ENCODE peak calls at places on chromosomes 11 and 22, in eight cellular contexts. V is thyroid gland, P is adrenal gland, Q is HCT116, J is heart left ventricle, Z is prostate gland, H is esophagus squamous epithelium, Y is breast epithelium. O is an unnamed sample.

GRCh38 chr22:19325296-19325950 is 33.9 kb upstream of the CLTCL1 start:
- DNase-seq in V (no peak), P (no peak), Z (no peak), Y (no peak), Q (no peak), J (no peak), H (no peak), O (no peak)

GRCh38 chr11:72278911-72279310 is 34.9 kb upstream of the PHOX2A start:
- DNase-seq in P (no peak), Q (peak), J (no peak), Y (no peak), V (no peak), Z (no peak), H (no peak), O (no peak)

GRCh38 chr11:112085822-112086421 is 634 bp downstream of the TIMM8B start:
- DNase-seq in Z (peak), H (no peak), Y (no peak), P (peak), V (no peak), Q (no peak), J (peak), O (no peak)

GRCh38 chr11:117144477-117145392 is 648 bp downstream of the PAFAH1B2 start:
- DNase-seq in P (peak), H (peak), Y (no peak), Z (peak), V (peak), Q (no peak), J (peak), O (peak)

GRCh38 chr11:83543918-83544491 is 257.8 kb upstream of the CCDC90B start:
- DNase-seq in Q (no peak), Y (no peak), J (no peak), H (no peak), Z (no peak), V (no peak), P (no peak), O (no peak)

GRCh38 chr11:8672346-8672745 is 10.1 kb downstream of the TRIM66 start:
- DNase-seq in V (no peak), J (no peak), Y (no peak), Q (no peak), H (no peak), P (no peak), Z (no peak), O (no peak)

GRCh38 chr11:8765294-8765693 is 82.7 kb downstream of the RPL27A start:
- DNase-seq in Q (no peak), P (no peak), V (no peak), H (no peak), J (no peak), Z (no peak), Y (no peak), O (no peak)

GRCh38 chr22:24758164-24758799 is 16.2 kb downstream of the PIWIL3 start:
- DNase-seq in V (peak), Q (peak), Y (no peak), P (peak), H (no peak), J (peak), Z (peak), O (peak)

GRCh38 chr11:45303316-45303715 is 17.2 kb upstream of the SYT13 start:
- DNase-seq in H (no peak), V (no peak), Z (no peak), Y (no peak), Q (no peak), P (no peak), J (no peak), O (no peak)

GRCh38 chr11:115179647-115180046 is 324.6 kb downstream of the CADM1 start:
- DNase-seq in Q (no peak), Z (no peak), H (no peak), V (no peak), J (no peak), Y (no peak), P (no peak), O (no peak)

GRCh38 chr11:128884703-128885338 is 6.3 kb upstream of the KCNJ5 start:
- DNase-seq in Z (peak), P (peak), Y (peak), Q (peak), V (peak), J (peak), H (no peak), O (peak)

GRCh38 chr22:17969732-17970131 is 54.6 kb downstream of the MICAL3 start:
- DNase-seq in Y (no peak), V (no peak), J (no peak), H (no peak), Q (no peak), P (peak), Z (no peak), O (peak)

GRCh38 chr11:9787981-9788521 is 124.2 kb downstream of the SWAP70 start:
- DNase-seq in V (peak), H (no peak), Z (no peak), J (no peak), Q (no peak), Y (no peak), P (peak), O (no peak)

GRCh38 chr22:43820671-43821305 is 8.7 kb upstream of the EFCAB6 start:
- DNase-seq in P (no peak), Y (no peak), Q (no peak), H (no peak), Z (no peak), J (no peak), V (no peak), O (no peak)
- H3K27ac ChIP-seq in P (no peak), Y (no peak), Q (no peak), H (no peak), Z (no peak), J (no peak), V (no peak), O (no peak)

GRCh38 chr22:30287626-30288413 is 1.5 kb downstream of the CASTOR1 start:
- DNase-seq in Z (peak), Y (peak), V (peak), H (peak), Q (peak), P (peak), J (peak), O (peak)
- TF ChIP-seq POLR2A in Z (peak), Y (peak), V (peak), H (peak), Q (no peak), P (no peak), J (no peak), O (peak)

GRCh38 chr11:43687120-43687791 is 6.7 kb downstream of the HSD17B12 start:
- DNase-seq in P (peak), H (no peak), Z (no peak), Y (no peak), Q (no peak), J (peak), V (peak), O (no peak)
- H3K27ac ChIP-seq in P (no peak), H (peak), Z (no peak), Y (no peak), Q (no peak), J (peak), V (no peak), O (no peak)

DNA sequence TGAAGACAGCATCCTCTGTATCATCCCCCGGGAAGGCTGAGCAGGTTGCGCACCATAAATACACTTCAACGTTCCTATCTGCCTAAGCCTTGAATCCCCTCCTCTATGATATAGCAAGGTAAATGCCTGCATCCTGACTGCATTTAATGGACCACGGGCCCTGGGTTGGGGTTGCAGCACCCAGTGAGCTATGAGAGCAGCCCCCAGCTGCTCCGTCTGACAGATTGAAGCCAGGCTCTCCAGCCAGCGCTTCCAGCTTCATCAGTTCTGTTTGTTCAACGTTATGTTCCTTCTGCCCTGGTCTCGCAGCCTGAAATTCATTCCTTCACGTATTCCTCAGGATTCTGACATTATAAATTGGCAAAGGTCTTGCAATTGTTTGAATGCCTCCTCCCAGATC is 47.5 kb downstream of the TST start:
- DNase-seq in Z (no peak), Q (no peak), P (no peak), V (no peak), J (no peak), Y (no peak), H (no peak), O (no peak)
- TF ChIP-seq POLR2A in Z (no peak), Q (no peak), P (no peak), V (no peak), J (no peak), Y (no peak), H (no peak), O (no peak)

DNA sequence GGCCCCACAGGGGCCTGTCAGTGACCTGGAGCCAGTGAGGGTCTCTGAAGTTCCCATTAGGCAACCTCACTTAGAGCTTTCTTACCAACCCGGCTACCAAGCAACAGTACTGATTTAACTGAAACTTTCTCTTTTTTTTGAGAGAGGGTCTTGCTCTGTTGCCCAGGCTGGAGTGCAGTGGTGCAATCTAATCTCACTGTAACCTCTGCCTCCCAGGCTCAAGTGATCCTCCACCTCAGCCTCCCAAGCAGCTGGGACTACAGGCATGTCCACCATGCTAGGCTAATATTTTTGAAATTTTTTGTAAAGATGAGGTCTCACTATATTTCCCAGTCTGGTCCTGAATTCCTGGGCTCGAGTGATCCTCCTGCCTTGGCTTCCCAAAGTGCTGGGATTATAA is 42.5 kb downstream of the ARFGAP3 start:
- DNase-seq in Z (no peak), P (no peak), V (no peak), J (no peak), H (no peak), Y (no peak), Q (no peak), O (no peak)
- H3K27ac ChIP-seq in Z (peak), P (no peak), V (peak), J (no peak), H (no peak), Y (no peak), Q (no peak), O (no peak)

GRCh38 chr11:66619080-66619554 is 2.7 kb downstream of the RBM14 start:
- DNase-seq in V (peak), H (no peak), Z (no peak), P (no peak), Q (no peak), J (no peak), Y (no peak), O (no peak)

GRCh38 chr11:66617148-66617814 is 851 bp downstream of the RBM14 start:
- DNase-seq in J (peak), H (no peak), Y (peak), Q (no peak), Z (no peak), P (peak), V (peak), O (no peak)

GRCh38 chr11:66614073-66614472 is 2.4 kb upstream of the RBM14 start:
- DNase-seq in P (peak), V (no peak), Y (no peak), J (no peak), H (no peak), Z (no peak), Q (no peak), O (no peak)

GRCh38 chr11:66612458-66612857 is 4.0 kb upstream of the RBM14 start:
- DNase-seq in Q (no peak), H (no peak), Z (no peak), P (no peak), V (no peak), Y (no peak), J (no peak), O (no peak)

GRCh38 chr11:66616379-66617147 is at the start of gene RBM14:
- DNase-seq in P (peak), J (peak), H (peak), V (peak), Q (peak), Y (peak), Z (peak), O (peak)
- TF ChIP-seq POLR2A in P (peak), J (peak), H (peak), V (peak), Q (peak), Y (peak), Z (peak), O (peak)

GRCh38 chr22:45917146-45917545 is 59.8 kb downstream of the WNT7B start:
- DNase-seq in P (no peak), H (no peak), Y (no peak), V (no peak), J (no peak), Q (no peak), Z (peak), O (no peak)

GRCh38 chr22:45916515-45916914 is 60.4 kb downstream of the WNT7B start:
- DNase-seq in Z (no peak), J (no peak), Q (no peak), Y (no peak), V (no peak), P (no peak), H (no peak), O (no peak)

GRCh38 chr22:45919504-45920286 is 57.3 kb downstream of the WNT7B start:
- DNase-seq in V (peak), Q (no peak), H (no peak), Z (peak), Y (peak), J (no peak), P (no peak), O (no peak)

GRCh38 chr22:45917700-45918454 is 59.1 kb downstream of the WNT7B start:
- DNase-seq in P (no peak), V (no peak), H (no peak), J (no peak), Y (no peak), Q (no peak), Z (no peak), O (no peak)

GRCh38 chr22:45918455-45919370 is 58.2 kb downstream of the WNT7B start:
- DNase-seq in H (no peak), Z (no peak), Q (no peak), Y (peak), J (no peak), P (no peak), V (no peak), O (no peak)
- H3K27ac ChIP-seq in H (no peak), Z (no peak), Q (peak), Y (peak), J (no peak), P (no peak), V (no peak), O (no peak)